ENCODE peak calls at places on chromosomes 2 and 18, in six cellular contexts. F, L, M, I, R and Y are unnamed samples.

GRCh38 chr2:111617804-111618576 is 266.0 kb downstream of the ANAPC1 start:
- DNase-seq in F (peak), L (peak), M (peak), I (no peak), R (no peak), Y (no peak)

GRCh38 chr2:16222326-16222725 is 282.0 kb downstream of the MYCN start:
- DNase-seq in F (no peak), L (no peak), M (no peak), I (no peak), R (no peak), Y (no peak)

GRCh38 chr18:13431886-13432285 is 213.3 kb downstream of the LDLRAD4 start:
- DNase-seq in F (no peak), L (no peak), M (no peak), I (no peak), R (no peak), Y (no peak)

GRCh38 chr2:219041252-219041651 is at the start of gene CFAP65:
- DNase-seq in F (no peak), L (peak), M (no peak), I (no peak), R (peak), Y (no peak)

GRCh38 chr2:1584691-1585485 is 159.4 kb downstream of the PXDN start:
- DNase-seq in F (no peak), L (no peak), M (no peak), I (no peak), R (no peak), Y (no peak)

GRCh38 chr2:182018218-182018617 is 32.6 kb downstream of the PPP1R1C start:
- DNase-seq in F (no peak), L (peak), M (no peak), I (no peak), R (peak), Y (no peak)

GRCh38 chr18:79384834-79385233 is 10.9 kb upstream of the NFATC1 start:
- DNase-seq in F (no peak), L (no peak), M (no peak), I (no peak), R (no peak), Y (no peak)

GRCh38 chr2:152525277-152525838 is 190.4 kb downstream of the FMNL2 start:
- DNase-seq in F (no peak), L (peak), M (peak), I (no peak), R (peak), Y (peak)

GRCh38 chr18:63951302-63951705 is 2.2 kb downstream of the HMSD start:
- DNase-seq in F (no peak), L (peak), M (no peak), I (no peak), R (no peak), Y (no peak)

GRCh38 chr2:161243873-161244272 is 64.4 kb upstream of the PSMD14 start:
- DNase-seq in F (no peak), L (no peak), M (no peak), I (no peak), R (no peak), Y (no peak)

GRCh38 chr2:172442072-172442895 is 14.9 kb downstream of the ITGA6 start:
- DNase-seq in F (no peak), L (peak), M (peak), I (peak), R (peak), Y (no peak)

GRCh38 chr2:68747918-68748317 is 13.3 kb downstream of the ARHGAP25 start:
- DNase-seq in F (no peak), L (no peak), M (no peak), I (no peak), R (no peak), Y (no peak)

GRCh38 chr18:75544051-75544481 is 116.6 kb upstream of the SMIM21 start:
- DNase-seq in F (no peak), L (peak), M (no peak), I (no peak), R (no peak), Y (no peak)

GRCh38 chr2:100470898-100471514 is 724 bp downstream of the NMS start:
- DNase-seq in F (no peak), L (peak), M (no peak), I (no peak), R (peak), Y (no peak)

GRCh38 chr2:47518497-47519146 is 115.7 kb downstream of the MSH2 start:
- DNase-seq in F (no peak), L (no peak), M (no peak), I (no peak), R (no peak), Y (no peak)

GRCh38 chr18:61329398-61329797 is 3.8 kb upstream of the CDH20 start:
- DNase-seq in F (no peak), L (no peak), M (no peak), I (no peak), R (no peak), Y (no peak)

GRCh38 chr18:61333271-61333745 is at the start of gene CDH20:
- DNase-seq in F (no peak), L (no peak), M (no peak), I (no peak), R (no peak), Y (peak)

GRCh38 chr18:61334491-61334850 is 1.2 kb downstream of the CDH20 start:
- DNase-seq in F (no peak), L (peak), M (no peak), I (no peak), R (no peak), Y (peak)

GRCh38 chr18:61333746-61334490 is 688 bp downstream of the CDH20 start:
- DNase-seq in F (no peak), L (peak), M (no peak), I (no peak), R (no peak), Y (peak)

GRCh38 chr18:61331051-61331450 is 2.2 kb upstream of the CDH20 start:
- DNase-seq in F (no peak), L (no peak), M (no peak), I (no peak), R (no peak), Y (no peak)
- H3K4me3 ChIP-seq in F (no peak), L (no peak), M (no peak), I (no peak), R (no peak), Y (no peak)

DNA sequence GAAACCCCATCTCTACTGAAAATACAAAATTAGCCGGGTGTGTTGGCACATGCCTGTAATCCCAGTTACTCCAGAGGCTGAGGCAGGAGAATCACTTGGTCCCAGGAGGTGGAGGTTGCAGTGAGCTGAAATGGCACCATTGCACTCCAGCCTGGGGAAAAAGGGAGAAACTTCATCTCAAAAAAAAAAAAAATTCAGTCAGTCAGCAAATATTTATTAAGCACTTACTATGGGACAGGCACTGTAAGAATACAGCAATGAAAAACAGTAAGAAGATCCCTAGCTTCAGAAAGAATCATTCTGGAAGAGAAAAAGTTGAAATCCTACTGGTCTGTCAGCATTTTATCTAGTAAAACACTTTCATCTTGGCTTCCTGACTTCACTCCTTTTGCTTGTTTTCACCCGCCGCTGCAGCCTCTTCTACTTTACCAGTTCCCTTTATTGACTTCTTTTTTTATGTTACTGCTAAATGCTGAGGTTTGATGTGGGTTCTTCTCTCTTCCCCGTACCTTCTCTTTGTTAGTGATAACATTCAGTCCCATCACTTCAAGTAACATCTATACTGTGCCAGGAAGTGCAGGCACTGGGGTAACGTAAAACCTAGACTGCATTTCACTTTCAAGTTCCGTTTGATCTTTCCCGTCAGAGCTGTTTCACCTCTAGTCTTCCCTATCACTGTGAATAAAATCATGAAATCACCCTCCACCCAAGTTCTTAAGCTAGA is 10.8 kb upstream of the TAF4B start:
- DNase-seq in F (no peak), L (no peak), M (no peak), I (no peak), R (no peak), Y (no peak)
- H3K4me3 ChIP-seq in F (no peak), L (no peak), M (no peak), I (no peak), R (no peak), Y (no peak)

GRCh38 chr2:39780825-39781600 is 2.0 kb upstream of the THUMPD2 start:
- DNase-seq in F (peak), L (peak), M (no peak), I (no peak), R (peak), Y (no peak)
- H3K4me3 ChIP-seq in F (peak), L (no peak), M (peak), I (no peak), R (peak), Y (no peak)

GRCh38 chr2:66443977-66444855 is 9.3 kb downstream of the MEIS1 start:
- DNase-seq in F (no peak), L (peak), M (peak), I (no peak), R (peak), Y (no peak)
- H3K4me3 ChIP-seq in F (peak), L (peak), M (no peak), I (peak), R (peak), Y (no peak)

GRCh38 chr18:57781128-57781463 is 22.0 kb downstream of the ATP8B1 start:
- DNase-seq in F (no peak), L (no peak), M (no peak), I (no peak), R (no peak), Y (no peak)
- H3K4me3 ChIP-seq in F (no peak), L (peak), M (no peak), I (no peak), R (no peak), Y (no peak)

GRCh38 chr2:102187191-102188150 is 648 bp downstream of the IL1RL2 start:
- DNase-seq in F (peak), L (peak), M (peak), I (no peak), R (peak), Y (peak)
- H3K4me3 ChIP-seq in F (peak), L (peak), M (peak), I (peak), R (peak), Y (peak)

GRCh38 chr2:178448968-178449661 is 1.9 kb downstream of the PRKRA start:
- DNase-seq in F (no peak), L (no peak), M (no peak), I (no peak), R (no peak), Y (no peak)
- H3K4me3 ChIP-seq in F (no peak), L (peak), M (peak), I (no peak), R (peak), Y (peak)

GRCh38 chr2:43217228-43218220 is 8.9 kb downstream of the ZFP36L2 start:
- DNase-seq in F (no peak), L (peak), M (no peak), I (no peak), R (no peak), Y (no peak)
- H3K4me3 ChIP-seq in F (no peak), L (no peak), M (peak), I (no peak), R (no peak), Y (no peak)

GRCh38 chr2:11640132-11640531 is 29.9 kb downstream of the NTSR2 start:
- DNase-seq in F (no peak), L (no peak), M (no peak), I (no peak), R (no peak), Y (no peak)
- H3K4me3 ChIP-seq in F (no peak), L (no peak), M (no peak), I (no peak), R (no peak), Y (no peak)